ENCODE peak calls at places on chromosomes 13 and 19, in four cellular contexts. Q, K, X and S are unnamed samples.
A peak's percentile ranks its signal among the peaks of the same experiment; 100 is the strongest.

GRCh38 chr13:109790951-109791605 is 4.7 kb upstream of the IRS2 start:
- DNase-seq in X (peak; percentile 61), K (no peak), Q (no peak), S (no peak)

GRCh38 chr19:37466798-37467607 is at the start of gene ZNF569:
- DNase-seq in Q (peak; percentile 89), K (peak; percentile 85), X (peak; percentile 92), S (peak; percentile 75)

GRCh38 chr19:19232231-19232630 is 20.5 kb downstream of the NCAN start:
- DNase-seq in X (peak; percentile 64), Q (no peak), K (no peak), S (no peak)

GRCh38 chr13:98650376-98651107 is 73.6 kb upstream of the STK24 start:
- DNase-seq in Q (no peak), X (peak; percentile 5), K (no peak), S (peak; percentile 53)

GRCh38 chr13:51804295-51805172 is 571 bp upstream of the DHRS12 start:
- DNase-seq in X (no peak), Q (no peak), K (peak; percentile 35), S (no peak)

GRCh38 chr13:89897681-89898080 is 1449.8 kb upstream of the MIR17HG start:
- DNase-seq in X (no peak), Q (no peak), K (no peak), S (no peak)

GRCh38 chr19:47790398-47790814 is 11.9 kb downstream of the SELENOW start:
- DNase-seq in K (peak; percentile 81), Q (no peak), X (peak; percentile 100), S (peak; percentile 75)

GRCh38 chr19:35154535-35155406 is at the start of gene FXYD5:
- DNase-seq in Q (no peak), K (peak; percentile 74), X (peak; percentile 69), S (peak; percentile 75)

GRCh38 chr19:48964205-48965032 is 690 bp upstream of the FTL start:
- DNase-seq in Q (no peak), K (no peak), X (no peak), S (no peak)

GRCh38 chr19:6509118-6509971 is 7.2 kb upstream of the TUBB4A start:
- DNase-seq in Q (no peak), X (no peak), K (no peak), S (no peak)

GRCh38 chr19:13817018-13817614 is 21.9 kb downstream of the ZSWIM4 start:
- DNase-seq in Q (no peak), K (no peak), X (no peak), S (no peak)

GRCh38 chr19:18446811-18447359 is 9.0 kb upstream of the ISYNA1 start:
- DNase-seq in Q (no peak), X (no peak), K (no peak), S (no peak)

GRCh38 chr19:29651622-29652394 is 13.5 kb upstream of the PLEKHF1 start:
- DNase-seq in Q (no peak), X (no peak), K (no peak), S (no peak)

GRCh38 chr19:53102701-53103140 is 501 bp downstream of the ZNF160 start:
- DNase-seq in K (no peak), Q (no peak), X (peak; percentile 31), S (peak; percentile 20)

GRCh38 chr13:95641291-95641811 is 3.2 kb downstream of the DZIP1 start:
- DNase-seq in X (no peak), K (no peak), Q (no peak), S (no peak)

GRCh38 chr13:50892162-50892944 is 17.2 kb upstream of the RNASEH2B start:
- DNase-seq in K (peak; percentile 15), X (peak; percentile 5), Q (no peak), S (no peak)

GRCh38 chr19:52590728-52591127 is 20.6 kb downstream of the ZNF701 start:
- DNase-seq in X (peak; percentile 37), Q (no peak), K (no peak), S (no peak)

GRCh38 chr13:95676775-95677563 is at the start of gene DNAJC3:
- DNase-seq in X (peak; percentile 100), Q (peak; percentile 91), K (peak; percentile 97), S (peak; percentile 99)

GRCh38 chr13:72562686-72563085 is 164.7 kb downstream of the MZT1 start:
- DNase-seq in X (no peak), Q (no peak), K (no peak), S (no peak)

GRCh38 chr13:109904218-109904617 is 117.8 kb upstream of the IRS2 start:
- DNase-seq in K (no peak), X (peak; percentile 73), Q (peak; percentile 48), S (no peak)

GRCh38 chr13:44292545-44292944 is 81.1 kb upstream of the SERP2 start:
- DNase-seq in Q (no peak), K (no peak), X (no peak), S (no peak)

GRCh38 chr19:35348909-35349611 is 1.4 kb downstream of the FFAR1 start:
- DNase-seq in Q (no peak), X (no peak), K (no peak), S (no peak)

GRCh38 chr19:49301165-49301865 is 23.7 kb downstream of the SLC6A16 start:
- DNase-seq in Q (peak; percentile 16), X (peak; percentile 84), K (peak; percentile 74), S (peak; percentile 68)

GRCh38 chr13:52359534-52359933 is 46.4 kb downstream of the THSD1 start:
- DNase-seq in X (no peak), Q (no peak), K (no peak), S (no peak)

GRCh38 chr13:113783966-113784644 is 25.1 kb downstream of the TMEM255B start:
- DNase-seq in K (no peak), Q (no peak), X (no peak), S (no peak)

GRCh38 chr19:29806098-29806866 is 5.5 kb upstream of the CCNE1 start:
- DNase-seq in X (peak; percentile 64), Q (no peak), K (no peak), S (no peak)

GRCh38 chr19:6047741-6048231 is 62.5 kb downstream of the RFX2 start:
- DNase-seq in Q (no peak), X (peak; percentile 61), K (no peak), S (peak; percentile 40)

GRCh38 chr19:37905936-37906867 is at the start of gene WDR87:
- DNase-seq in X (peak; percentile 82), K (peak; percentile 27), Q (no peak), S (peak; percentile 39)

GRCh38 chr13:33123066-33123940 is 107.1 kb downstream of the KL start:
- DNase-seq in K (no peak), Q (no peak), X (no peak), S (no peak)

GRCh38 chr13:103067751-103068563 is 1.7 kb upstream of the SLC10A2 start:
- DNase-seq in Q (peak; percentile 14), X (no peak), K (no peak), S (peak; percentile 36)
- TF ChIP-seq CTCF in Q (peak; percentile 55), X (peak; percentile 8), K (no peak), S (no peak)

GRCh38 chr19:4557971-4558941 is 1.2 kb downstream of the SEMA6B start:
- DNase-seq in Q (no peak), X (no peak), K (peak; percentile 25), S (no peak)

GRCh38 chr19:4557186-4557970 is 2.1 kb downstream of the SEMA6B start:
- DNase-seq in Q (no peak), K (no peak), X (no peak), S (no peak)

GRCh38 chr19:4555657-4556561 is 3.6 kb downstream of the SEMA6B start:
- DNase-seq in K (no peak), Q (no peak), X (no peak), S (peak; percentile 84)

GRCh38 chr19:4556574-4557185 is 2.8 kb downstream of the SEMA6B start:
- DNase-seq in Q (no peak), X (peak; percentile 52), K (no peak), S (peak; percentile 96)

GRCh38 chr19:4559569-4559968 is at the start of gene SEMA6B:
- DNase-seq in Q (no peak), X (no peak), K (no peak), S (no peak)
- H3K27ac ChIP-seq in Q (no peak within 1 kb of the TSS), X (no peak within 1 kb of the TSS), K (no peak within 1 kb of the TSS), S (no peak within 1 kb of the TSS)

DNA sequence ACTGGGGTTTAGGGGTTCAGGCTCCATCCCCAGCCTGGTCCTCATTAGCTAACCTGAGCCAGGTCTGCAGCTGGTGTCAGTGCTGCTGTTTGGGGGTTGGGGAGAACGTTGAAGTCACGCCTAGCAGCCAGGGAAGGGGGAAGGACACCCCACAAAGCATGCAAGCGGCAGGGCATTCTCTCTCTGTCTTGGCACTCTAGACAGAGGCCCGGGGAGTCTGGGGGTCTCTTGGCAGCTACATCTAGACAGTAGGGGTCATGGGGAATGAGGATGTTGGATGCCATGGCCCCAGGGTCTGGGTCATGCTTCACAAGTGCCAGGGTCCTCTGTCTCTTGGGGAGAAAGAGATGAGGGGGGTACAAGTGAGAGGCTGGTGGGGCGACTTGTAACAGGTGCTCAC is 2.6 kb downstream of the ERICH4 start:
- DNase-seq in Q (no peak), X (no peak), K (no peak), S (no peak)
- TF ChIP-seq CTCF in Q (no peak), X (no peak), K (no peak), S (no peak)

GRCh38 chr13:79271616-79272015 is 134.4 kb downstream of the RBM26 start:
- DNase-seq in X (peak; percentile 9), Q (no peak), K (no peak), S (no peak)
- H3K27ac ChIP-seq in X (no peak overlapping the region), Q (no peak overlapping the region), K (no peak overlapping the region), S (no peak overlapping the region)

DNA sequence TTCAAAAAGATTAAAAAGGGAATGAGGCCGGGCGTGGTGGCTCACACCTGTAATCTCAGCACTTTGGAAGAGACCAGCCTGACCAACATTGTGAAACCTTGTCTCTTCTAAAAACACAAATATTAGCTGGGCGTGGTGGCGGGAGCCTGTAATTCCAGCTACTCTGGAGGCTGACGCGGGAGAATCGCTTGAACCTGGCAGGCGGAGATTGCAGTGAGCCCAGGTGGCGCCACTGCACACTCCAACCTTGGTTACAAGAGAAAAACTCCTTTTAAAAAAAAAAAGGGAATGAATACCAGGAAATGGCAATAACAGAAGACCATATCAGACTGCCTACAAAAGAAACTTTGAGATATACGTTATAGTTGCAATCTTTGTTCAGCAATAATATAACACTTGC is 1244.5 kb downstream of the PCDH9 start:
- DNase-seq in K (no peak), X (peak; percentile 6), Q (no peak), S (no peak)
- TF ChIP-seq CTCF in K (no peak), X (no peak), Q (no peak), S (no peak)

GRCh38 chr19:3984908-3985642 is at the start of gene EEF2:
- DNase-seq in K (peak; percentile 90), X (peak; percentile 87), Q (no peak), S (peak; percentile 97)
- H3K27ac ChIP-seq in K (peak within 1 kb of the TSS; percentile 90), X (peak within 1 kb of the TSS; percentile 95), Q (peak within 1 kb of the TSS; percentile 95), S (peak within 1 kb of the TSS; percentile 88)

GRCh38 chr19:56253737-56254136 is 18.8 kb upstream of the EDDM13 start:
- DNase-seq in Q (peak; percentile 15), K (no peak), X (no peak), S (peak; percentile 51)
- TF ChIP-seq CTCF in Q (peak; percentile 72), K (peak; percentile 6), X (no peak), S (peak; percentile 29)

GRCh38 chr19:11264452-11265176 is 2.3 kb upstream of the DOCK6 start:
- DNase-seq in Q (peak; percentile 59), X (no peak), K (no peak), S (peak; percentile 68)
- H3K27ac ChIP-seq in Q (peak overlapping the region; percentile 20), X (no peak overlapping the region), K (no peak overlapping the region), S (peak overlapping the region; percentile 95)